ENCODE peak calls at places on chromosomes 13 and 19, in seven cellular contexts. One of them, this sample, is unnamed.

GRCh38 chr13:43085545-43085944 is 62.2 kb downstream of the DNAJC15 start:
- DNase-seq in mesendoderm: no peak
- DNase-seq in left ventricle myocardium inferior: no peak
- DNase-seq in aorta: no peak
- DNase-seq in effector memory CD4-positive, alpha-beta T cell: no peak
- DNase-seq in Peyer's patch: no peak
- DNase-seq in GM23248: peak; percentile 54
- DNase-seq in this sample: no peak

GRCh38 chr19:1076951-1077350 is 10.0 kb downstream of the ARHGAP45 start:
- DNase-seq in GM23248: peak; percentile 32
- DNase-seq in left ventricle myocardium inferior: peak; percentile 67
- DNase-seq in mesendoderm: no peak
- DNase-seq in aorta: peak; percentile 87
- DNase-seq in Peyer's patch: peak; percentile 97
- DNase-seq in effector memory CD4-positive, alpha-beta T cell: peak; percentile 90
- DNase-seq in this sample: no peak

GRCh38 chr13:60584976-60585375 is 188.0 kb downstream of the TDRD3 start:
- DNase-seq in aorta: peak; percentile 47
- DNase-seq in left ventricle myocardium inferior: no peak
- DNase-seq in Peyer's patch: no peak
- DNase-seq in GM23248: peak; percentile 41
- DNase-seq in effector memory CD4-positive, alpha-beta T cell: no peak
- DNase-seq in mesendoderm: peak; percentile 90
- DNase-seq in this sample: no peak

GRCh38 chr13:24502567-24503375 is 9.8 kb downstream of the PARP4 start:
- DNase-seq in mesendoderm: peak; percentile 58
- DNase-seq in Peyer's patch: peak; percentile 84
- DNase-seq in GM23248: peak; percentile 83
- DNase-seq in aorta: no peak
- DNase-seq in effector memory CD4-positive, alpha-beta T cell: no peak
- DNase-seq in left ventricle myocardium inferior: peak; percentile 30
- DNase-seq in this sample: no peak

GRCh38 chr19:45439569-45440258 is 16.0 kb upstream of the ERCC1 start:
- DNase-seq in mesendoderm: peak; percentile 65
- DNase-seq in GM23248: peak; percentile 92
- DNase-seq in left ventricle myocardium inferior: peak; percentile 90
- DNase-seq in aorta: peak; percentile 92
- DNase-seq in Peyer's patch: peak; percentile 95
- DNase-seq in effector memory CD4-positive, alpha-beta T cell: peak; percentile 79
- DNase-seq in this sample: peak; percentile 89

GRCh38 chr13:49258097-49258796 is 10.5 kb downstream of the CDADC1 start:
- DNase-seq in mesendoderm: no peak
- DNase-seq in Peyer's patch: no peak
- DNase-seq in left ventricle myocardium inferior: no peak
- DNase-seq in aorta: no peak
- DNase-seq in effector memory CD4-positive, alpha-beta T cell: no peak
- DNase-seq in GM23248: no peak
- DNase-seq in this sample: no peak

GRCh38 chr13:114151565-114152284 is 19.3 kb upstream of the RASA3 start:
- DNase-seq in mesendoderm: no peak
- DNase-seq in aorta: peak; percentile 43
- DNase-seq in effector memory CD4-positive, alpha-beta T cell: no peak
- DNase-seq in Peyer's patch: peak; percentile 92
- DNase-seq in GM23248: peak; percentile 36
- DNase-seq in left ventricle myocardium inferior: no peak
- DNase-seq in this sample: no peak

GRCh38 chr19:2474232-2475017 is 1.5 kb upstream of the GADD45B start:
- DNase-seq in Peyer's patch: peak; percentile 91
- DNase-seq in GM23248: peak; percentile 97
- DNase-seq in mesendoderm: peak; percentile 95
- DNase-seq in effector memory CD4-positive, alpha-beta T cell: peak; percentile 79
- DNase-seq in aorta: peak; percentile 93
- DNase-seq in left ventricle myocardium inferior: peak; percentile 86
- DNase-seq in this sample: peak; percentile 91

GRCh38 chr19:2315818-2316353 is 7.9 kb upstream of the LINGO3 start:
- DNase-seq in left ventricle myocardium inferior: peak; percentile 61
- DNase-seq in effector memory CD4-positive, alpha-beta T cell: no peak
- DNase-seq in Peyer's patch: peak; percentile 80
- DNase-seq in mesendoderm: peak; percentile 68
- DNase-seq in GM23248: peak; percentile 72
- DNase-seq in aorta: peak; percentile 89
- DNase-seq in this sample: peak; percentile 61

GRCh38 chr19:21022996-21023395 is 2.5 kb downstream of the ZNF430 start:
- DNase-seq in effector memory CD4-positive, alpha-beta T cell: no peak
- DNase-seq in GM23248: peak; percentile 82
- DNase-seq in left ventricle myocardium inferior: no peak
- DNase-seq in mesendoderm: peak; percentile 25
- DNase-seq in aorta: no peak
- DNase-seq in Peyer's patch: no peak
- DNase-seq in this sample: no peak

GRCh38 chr19:51681286-51681956 is 11.7 kb upstream of the SPACA6 start:
- DNase-seq in mesendoderm: peak; percentile 14
- DNase-seq in effector memory CD4-positive, alpha-beta T cell: no peak
- DNase-seq in Peyer's patch: no peak
- DNase-seq in aorta: no peak
- DNase-seq in GM23248: no peak
- DNase-seq in left ventricle myocardium inferior: no peak
- DNase-seq in this sample: no peak

GRCh38 chr19:35396240-35396885 is 25.5 kb downstream of the GPR42 start:
- DNase-seq in mesendoderm: no peak
- DNase-seq in effector memory CD4-positive, alpha-beta T cell: no peak
- DNase-seq in aorta: no peak
- DNase-seq in left ventricle myocardium inferior: no peak
- DNase-seq in Peyer's patch: no peak
- DNase-seq in GM23248: no peak
- DNase-seq in this sample: no peak

GRCh38 chr19:43438291-43439162 is 23.8 kb downstream of the TEX101 start:
- DNase-seq in effector memory CD4-positive, alpha-beta T cell: no peak
- DNase-seq in left ventricle myocardium inferior: peak; percentile 79
- DNase-seq in GM23248: peak; percentile 86
- DNase-seq in aorta: peak; percentile 44
- DNase-seq in Peyer's patch: peak; percentile 54
- DNase-seq in mesendoderm: no peak
- DNase-seq in this sample: no peak

GRCh38 chr19:1755467-1756155 is 2.3 kb downstream of the ONECUT3 start:
- DNase-seq in aorta: no peak
- DNase-seq in mesendoderm: no peak
- DNase-seq in effector memory CD4-positive, alpha-beta T cell: no peak
- DNase-seq in left ventricle myocardium inferior: no peak
- DNase-seq in GM23248: no peak
- DNase-seq in Peyer's patch: no peak
- DNase-seq in this sample: no peak

GRCh38 chr13:44230736-44231135 is 142.9 kb upstream of the SERP2 start:
- DNase-seq in effector memory CD4-positive, alpha-beta T cell: no peak
- DNase-seq in mesendoderm: no peak
- DNase-seq in Peyer's patch: no peak
- DNase-seq in left ventricle myocardium inferior: no peak
- DNase-seq in GM23248: no peak
- DNase-seq in aorta: no peak
- DNase-seq in this sample: no peak

GRCh38 chr19:2774953-2775555 is 8.0 kb downstream of the SGTA start:
- DNase-seq in aorta: no peak
- DNase-seq in Peyer's patch: no peak
- DNase-seq in mesendoderm: no peak
- DNase-seq in GM23248: no peak
- DNase-seq in left ventricle myocardium inferior: no peak
- DNase-seq in effector memory CD4-positive, alpha-beta T cell: no peak
- DNase-seq in this sample: no peak

GRCh38 chr13:98291658-98292057 is 114.6 kb upstream of the RNF113B start:
- DNase-seq in Peyer's patch: no peak
- DNase-seq in GM23248: no peak
- DNase-seq in mesendoderm: no peak
- DNase-seq in left ventricle myocardium inferior: no peak
- DNase-seq in aorta: no peak
- DNase-seq in effector memory CD4-positive, alpha-beta T cell: no peak
- DNase-seq in this sample: no peak

GRCh38 chr13:85969331-85969730 is 170.1 kb upstream of the SLITRK6 start:
- DNase-seq in left ventricle myocardium inferior: no peak
- DNase-seq in mesendoderm: peak; percentile 95
- DNase-seq in aorta: no peak
- DNase-seq in Peyer's patch: no peak
- DNase-seq in effector memory CD4-positive, alpha-beta T cell: no peak
- DNase-seq in GM23248: no peak
- DNase-seq in this sample: no peak

GRCh38 chr13:96020155-96020575 is 33.0 kb downstream of the UGGT2 start:
- DNase-seq in Peyer's patch: peak; percentile 57
- DNase-seq in effector memory CD4-positive, alpha-beta T cell: no peak
- DNase-seq in aorta: no peak
- DNase-seq in GM23248: peak; percentile 73
- DNase-seq in mesendoderm: peak; percentile 83
- DNase-seq in left ventricle myocardium inferior: no peak
- DNase-seq in this sample: peak; percentile 71

GRCh38 chr19:1401138-1401888 is at the start of gene GAMT:
- DNase-seq in effector memory CD4-positive, alpha-beta T cell: peak; percentile 33
- DNase-seq in left ventricle myocardium inferior: peak; percentile 55
- DNase-seq in Peyer's patch: peak; percentile 74
- DNase-seq in aorta: no peak
- DNase-seq in mesendoderm: peak; percentile 40
- DNase-seq in GM23248: peak; percentile 72
- DNase-seq in this sample: no peak

GRCh38 chr13:79393564-79394249 is 12.3 kb downstream of the RBM26 start:
- DNase-seq in aorta: peak; percentile 43
- DNase-seq in effector memory CD4-positive, alpha-beta T cell: no peak
- DNase-seq in GM23248: no peak
- DNase-seq in left ventricle myocardium inferior: no peak
- DNase-seq in mesendoderm: no peak
- DNase-seq in Peyer's patch: peak; percentile 86
- DNase-seq in this sample: peak; percentile 74

GRCh38 chr19:44718441-44719261 is 19.7 kb downstream of the CEACAM16 start:
- DNase-seq in mesendoderm: peak; percentile 97
- DNase-seq in effector memory CD4-positive, alpha-beta T cell: no peak
- DNase-seq in Peyer's patch: peak; percentile 70
- DNase-seq in left ventricle myocardium inferior: peak; percentile 78
- DNase-seq in aorta: peak; percentile 91
- DNase-seq in GM23248: no peak
- DNase-seq in this sample: peak; percentile 81

GRCh38 chr19:16641695-16642094 is 13.7 kb upstream of the MED26 start:
- DNase-seq in effector memory CD4-positive, alpha-beta T cell: no peak
- DNase-seq in aorta: no peak
- DNase-seq in GM23248: no peak
- DNase-seq in left ventricle myocardium inferior: no peak
- DNase-seq in Peyer's patch: no peak
- DNase-seq in mesendoderm: no peak
- DNase-seq in this sample: no peak

GRCh38 chr19:33399745-33400681 is 26.5 kb downstream of the CEBPG start:
- DNase-seq in left ventricle myocardium inferior: no peak
- DNase-seq in aorta: peak; percentile 41
- DNase-seq in effector memory CD4-positive, alpha-beta T cell: no peak
- DNase-seq in mesendoderm: no peak
- DNase-seq in Peyer's patch: peak; percentile 37
- DNase-seq in GM23248: no peak
- DNase-seq in this sample: no peak

DNA sequence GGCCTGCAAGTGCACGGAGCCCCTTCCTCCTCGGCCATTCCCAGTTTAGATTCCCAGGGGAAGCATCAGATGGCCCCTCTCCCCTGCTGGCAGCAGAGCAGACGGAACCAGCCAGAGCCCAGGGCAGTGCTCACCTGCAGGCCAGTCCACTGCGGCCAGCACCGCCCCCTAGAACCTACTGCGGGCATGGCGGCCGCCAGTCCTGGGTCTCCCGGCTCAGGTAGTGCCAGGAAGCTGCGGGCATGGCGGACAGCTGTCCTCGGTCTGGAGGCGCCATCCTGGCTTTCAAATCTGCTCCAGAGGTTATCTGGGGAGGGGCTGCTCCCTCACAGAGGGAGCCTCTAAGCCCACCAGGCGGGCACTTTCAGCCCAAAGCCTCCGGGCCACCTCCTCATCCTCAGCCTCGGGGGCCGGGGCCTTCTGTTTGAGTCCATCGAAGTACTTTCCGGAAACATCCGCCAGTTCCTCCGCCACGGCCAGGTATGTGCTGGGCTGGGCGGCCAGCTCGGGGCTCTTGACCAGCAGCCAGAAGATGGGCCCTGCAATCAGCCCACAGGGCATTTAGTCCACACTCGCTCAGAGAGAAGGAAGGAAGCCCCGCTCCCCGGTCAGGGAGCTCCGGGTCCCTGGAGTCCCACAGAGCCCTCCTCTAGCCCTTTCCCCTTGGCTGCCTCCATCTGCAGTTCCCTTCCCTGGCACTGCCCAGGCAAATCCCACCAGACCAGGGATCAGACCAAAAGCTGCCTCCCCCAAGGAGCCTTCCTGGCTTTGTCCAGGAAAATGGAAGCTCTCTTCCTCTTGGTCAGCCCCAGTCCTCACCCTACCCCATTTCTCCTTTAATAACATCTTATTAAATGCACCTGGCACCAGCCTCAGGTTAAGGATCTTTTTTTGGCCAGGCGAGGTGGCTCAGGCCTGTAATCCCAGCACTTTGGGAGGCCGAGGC is 7.0 kb upstream of the GP6 start:
- DNase-seq in effector memory CD4-positive, alpha-beta T cell: no peak
- DNase-seq in mesendoderm: no peak
- DNase-seq in GM23248: no peak
- DNase-seq in Peyer's patch: no peak
- DNase-seq in aorta: no peak
- DNase-seq in left ventricle myocardium inferior: no peak
- DNase-seq in this sample: no peak
- H3K36me3 ChIP-seq in effector memory CD4-positive, alpha-beta T cell: peaks cover 42% of the 10 kb centered on the region
- H3K36me3 ChIP-seq in mesendoderm: peaks cover 18% of the 10 kb centered on the region
- H3K36me3 ChIP-seq in GM23248: no peaks in the 10 kb centered on the region
- H3K36me3 ChIP-seq in Peyer's patch: no peaks in the 10 kb centered on the region
- H3K36me3 ChIP-seq in aorta: no peaks in the 10 kb centered on the region
- H3K36me3 ChIP-seq in left ventricle myocardium inferior: peaks cover 94% of the 10 kb centered on the region
- H3K36me3 ChIP-seq in this sample: peaks cover 6% of the 10 kb centered on the region

DNA sequence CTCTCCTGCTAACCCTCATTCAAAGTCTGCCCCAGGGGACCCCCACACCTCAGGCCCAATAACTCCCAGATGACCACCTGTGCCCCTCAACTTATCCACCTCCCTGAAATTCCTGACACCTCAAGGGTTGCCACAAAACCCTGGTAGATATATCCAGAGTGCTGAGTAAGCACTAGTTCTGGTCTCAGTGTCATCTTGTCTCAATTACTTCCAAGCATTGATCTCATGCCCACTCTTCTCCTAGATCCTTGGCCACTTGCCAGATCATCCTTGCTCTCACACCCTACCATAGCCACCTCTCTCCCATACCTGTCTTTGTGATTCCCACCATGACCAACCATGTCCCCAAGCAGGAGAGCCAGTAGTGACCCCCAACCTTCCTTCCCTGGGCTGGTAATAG is 2.0 kb downstream of the ZNF416 start:
- DNase-seq in aorta: no peak
- DNase-seq in Peyer's patch: no peak
- DNase-seq in effector memory CD4-positive, alpha-beta T cell: no peak
- DNase-seq in GM23248: no peak
- DNase-seq in mesendoderm: no peak
- DNase-seq in left ventricle myocardium inferior: no peak
- DNase-seq in this sample: no peak
- H3K36me3 ChIP-seq in aorta: peaks cover 30% of the 10 kb centered on the region
- H3K36me3 ChIP-seq in Peyer's patch: no peaks in the 10 kb centered on the region
- H3K36me3 ChIP-seq in effector memory CD4-positive, alpha-beta T cell: peaks cover 52% of the 10 kb centered on the region
- H3K36me3 ChIP-seq in GM23248: peaks cover 50% of the 10 kb centered on the region
- H3K36me3 ChIP-seq in mesendoderm: peaks cover 29% of the 10 kb centered on the region
- H3K36me3 ChIP-seq in left ventricle myocardium inferior: peaks cover 59% of the 10 kb centered on the region
- H3K36me3 ChIP-seq in this sample: peaks cover 20% of the 10 kb centered on the region

GRCh38 chr13:40376867-40377266 is 289.6 kb downstream of the FOXO1 start:
- DNase-seq in mesendoderm: no peak
- DNase-seq in Peyer's patch: no peak
- DNase-seq in GM23248: no peak
- DNase-seq in effector memory CD4-positive, alpha-beta T cell: no peak
- DNase-seq in left ventricle myocardium inferior: no peak
- DNase-seq in aorta: no peak
- DNase-seq in this sample: no peak
- H3K36me3 ChIP-seq in mesendoderm: no peaks in the 10 kb centered on the region
- H3K36me3 ChIP-seq in Peyer's patch: no peaks in the 10 kb centered on the region
- H3K36me3 ChIP-seq in GM23248: no peaks in the 10 kb centered on the region
- H3K36me3 ChIP-seq in effector memory CD4-positive, alpha-beta T cell: no peaks in the 10 kb centered on the region
- H3K36me3 ChIP-seq in left ventricle myocardium inferior: no peaks in the 10 kb centered on the region
- H3K36me3 ChIP-seq in aorta: no peaks in the 10 kb centered on the region
- H3K36me3 ChIP-seq in this sample: no peaks in the 10 kb centered on the region

GRCh38 chr13:31818236-31818635 is 78.9 kb downstream of the RXFP2 start:
- DNase-seq in GM23248: peak; percentile 35
- DNase-seq in mesendoderm: no peak
- DNase-seq in effector memory CD4-positive, alpha-beta T cell: no peak
- DNase-seq in aorta: no peak
- DNase-seq in left ventricle myocardium inferior: no peak
- DNase-seq in Peyer's patch: no peak
- DNase-seq in this sample: no peak
- H3K36me3 ChIP-seq in GM23248: no peaks in the 10 kb centered on the region
- H3K36me3 ChIP-seq in mesendoderm: no peaks in the 10 kb centered on the region
- H3K36me3 ChIP-seq in effector memory CD4-positive, alpha-beta T cell: no peaks in the 10 kb centered on the region
- H3K36me3 ChIP-seq in aorta: no peaks in the 10 kb centered on the region
- H3K36me3 ChIP-seq in left ventricle myocardium inferior: peaks cover 2% of the 10 kb centered on the region
- H3K36me3 ChIP-seq in Peyer's patch: no peaks in the 10 kb centered on the region
- H3K36me3 ChIP-seq in this sample: no peaks in the 10 kb centered on the region

This sample was measured in Caco-2.